ENCODE peak calls at places on chromosomes 12 and 14, in four cellular contexts. Y is HS-5; S is non-pigmented ciliary epithelial cell; E is CD8-positive, alpha-beta memory T cell. Q is an unnamed sample.
A peak's percentile ranks its signal among the peaks of the same experiment; 100 is the strongest.

GRCh38 chr12:50589650-50590435 is 85.1 kb downstream of the DIP2B start:
- DNase-seq in E (no peak), Y (peak; percentile 81), S (peak; percentile 87), Q (peak; percentile 59)

GRCh38 chr12:1830981-1831930 is 10.9 kb downstream of the LRTM2 start:
- DNase-seq in S (no peak), Y (no peak), E (no peak), Q (peak; percentile 26)

GRCh38 chr12:80325167-80325959 is 118.7 kb upstream of the PTPRQ start:
- DNase-seq in E (no peak), Y (no peak), S (no peak), Q (no peak)

GRCh38 chr12:17169726-17170471 is 563.9 kb upstream of the LMO3 start:
- DNase-seq in Y (no peak), E (no peak), S (no peak), Q (no peak)

GRCh38 chr12:113725557-113725876 is 240.6 kb downstream of the RBM19 start:
- DNase-seq in E (no peak), S (no peak), Y (no peak), Q (no peak)

GRCh38 chr12:52274521-52274920 is at the start of gene KRT86:
- DNase-seq in Y (no peak), E (no peak), S (no peak), Q (no peak)

GRCh38 chr14:36662258-36662542 is 540 bp downstream of the PAX9 start:
- DNase-seq in E (no peak), Y (no peak), S (no peak), Q (no peak)

GRCh38 chr12:52506858-52507715 is 13.1 kb downstream of the KRT5 start:
- DNase-seq in E (no peak), Y (no peak), S (peak; percentile 58), Q (peak; percentile 48)

GRCh38 chr14:102579696-102580551 is 12.5 kb upstream of the RCOR1 start:
- DNase-seq in E (no peak), Y (no peak), S (peak; percentile 28), Q (no peak)

GRCh38 chr12:26939192-26939832 is 1.0 kb downstream of the FGFR1OP2 start:
- DNase-seq in S (no peak), Y (no peak), E (no peak), Q (no peak)

GRCh38 chr12:116067892-116068291 is 209.6 kb downstream of the MED13L start:
- DNase-seq in Y (no peak), S (no peak), E (no peak), Q (no peak)

GRCh38 chr12:115730975-115731541 is 546.4 kb downstream of the MED13L start:
- DNase-seq in S (no peak), Y (no peak), E (no peak), Q (no peak)

GRCh38 chr12:68572650-68573049 is 38.0 kb upstream of the RAP1B start:
- DNase-seq in E (no peak), Y (no peak), S (no peak), Q (no peak)

GRCh38 chr14:32693114-32693513 is 245.6 kb upstream of the NPAS3 start:
- DNase-seq in S (no peak), Y (no peak), E (no peak), Q (peak; percentile 54)

GRCh38 chr12:113965951-113966797 is at the start of gene RBM19:
- DNase-seq in Y (peak; percentile 89), E (peak; percentile 98), S (peak; percentile 91), Q (peak; percentile 89)

GRCh38 chr14:32985881-32986280 is 47.2 kb downstream of the NPAS3 start:
- DNase-seq in Y (no peak), E (no peak), S (no peak), Q (no peak)

GRCh38 chr14:42130809-42131208 is 524.1 kb downstream of the LRFN5 start:
- DNase-seq in S (no peak), Y (no peak), E (no peak), Q (no peak)

GRCh38 chr12:110310754-110311153 is 29.7 kb downstream of the ATP2A2 start:
- DNase-seq in Y (no peak), S (no peak), E (no peak), Q (no peak)

GRCh38 chr14:85443001-85443400 is 86.9 kb upstream of the FLRT2 start:
- DNase-seq in E (no peak), Y (no peak), S (no peak), Q (no peak)

GRCh38 chr12:115204957-115205754 is 521.2 kb upstream of the TBX3 start:
- DNase-seq in Y (peak; percentile 14), S (peak; percentile 17), E (no peak), Q (no peak)

GRCh38 chr14:96567289-96567899 is 65.2 kb downstream of the PAPOLA start:
- DNase-seq in S (no peak), Y (no peak), E (no peak), Q (no peak)

GRCh38 chr12:64207453-64207852 is 14.6 kb downstream of the KICS2 start:
- DNase-seq in S (no peak), Y (no peak), E (no peak), Q (no peak)

Q was measured in skeletal muscle cell.